ENCODE peak calls at places on chromosomes 11 and 22, in ten cellular contexts. One of them, this sample, is unnamed.

GRCh38 chr11:9838229-9838628 is 174.4 kb downstream of the SWAP70 start:
- DNase-seq in colonic mucosa: no peak
- DNase-seq in GOT3: no peak
- DNase-seq in AG09319: no peak
- DNase-seq in B cell: no peak
- DNase-seq in skeletal muscle cell: no peak
- DNase-seq in AG08396: no peak
- DNase-seq in amniotic stem cell: no peak
- DNase-seq in left ventricle myocardium inferior: no peak
- DNase-seq in K562: no peak
- DNase-seq in this sample: no peak

GRCh38 chr22:37169412-37169811 is 18.6 kb downstream of the C1QTNF6 start:
- DNase-seq in colonic mucosa: no peak
- DNase-seq in GOT3: no peak
- DNase-seq in AG09319: no peak
- DNase-seq in B cell: no peak
- DNase-seq in skeletal muscle cell: no peak
- DNase-seq in AG08396: no peak
- DNase-seq in amniotic stem cell: no peak
- DNase-seq in left ventricle myocardium inferior: no peak
- DNase-seq in K562: no peak
- DNase-seq in this sample: no peak

GRCh38 chr11:67626970-67627369 is 2.8 kb downstream of the NUDT8 start:
- DNase-seq in colonic mucosa: no peak
- DNase-seq in GOT3: no peak
- DNase-seq in AG09319: no peak
- DNase-seq in B cell: no peak
- DNase-seq in skeletal muscle cell: no peak
- DNase-seq in AG08396: no peak
- DNase-seq in amniotic stem cell: no peak
- DNase-seq in left ventricle myocardium inferior: no peak
- DNase-seq in K562: no peak
- DNase-seq in this sample: no peak

GRCh38 chr11:9906043-9906791 is 242.3 kb downstream of the SWAP70 start:
- DNase-seq in colonic mucosa: no peak
- DNase-seq in GOT3: no peak
- DNase-seq in AG09319: peak
- DNase-seq in B cell: no peak
- DNase-seq in skeletal muscle cell: peak
- DNase-seq in AG08396: peak
- DNase-seq in amniotic stem cell: peak
- DNase-seq in left ventricle myocardium inferior: no peak
- DNase-seq in K562: no peak
- DNase-seq in this sample: peak

GRCh38 chr22:39469326-39469680 is 12.5 kb downstream of the MGAT3 start:
- DNase-seq in colonic mucosa: no peak
- DNase-seq in GOT3: no peak
- DNase-seq in AG09319: no peak
- DNase-seq in B cell: no peak
- DNase-seq in skeletal muscle cell: no peak
- DNase-seq in AG08396: no peak
- DNase-seq in amniotic stem cell: no peak
- DNase-seq in left ventricle myocardium inferior: no peak
- DNase-seq in K562: no peak
- DNase-seq in this sample: no peak

GRCh38 chr11:61110255-61111059 is 8.2 kb downstream of the CD5 start:
- DNase-seq in colonic mucosa: no peak
- DNase-seq in GOT3: no peak
- DNase-seq in AG09319: no peak
- DNase-seq in B cell: no peak
- DNase-seq in skeletal muscle cell: no peak
- DNase-seq in AG08396: no peak
- DNase-seq in amniotic stem cell: no peak
- DNase-seq in left ventricle myocardium inferior: no peak
- DNase-seq in K562: no peak
- DNase-seq in this sample: no peak

GRCh38 chr11:3671334-3672254 is at the start of gene CHRNA10:
- DNase-seq in colonic mucosa: no peak
- DNase-seq in GOT3: no peak
- DNase-seq in AG09319: no peak
- DNase-seq in B cell: no peak
- DNase-seq in skeletal muscle cell: no peak
- DNase-seq in AG08396: no peak
- DNase-seq in amniotic stem cell: no peak
- DNase-seq in left ventricle myocardium inferior: no peak
- DNase-seq in K562: no peak
- DNase-seq in this sample: no peak

GRCh38 chr11:43580735-43581369 is 99.7 kb upstream of the HSD17B12 start:
- DNase-seq in colonic mucosa: no peak
- DNase-seq in GOT3: no peak
- DNase-seq in AG09319: no peak
- DNase-seq in B cell: no peak
- DNase-seq in skeletal muscle cell: no peak
- DNase-seq in AG08396: peak
- DNase-seq in amniotic stem cell: no peak
- DNase-seq in left ventricle myocardium inferior: no peak
- DNase-seq in K562: peak
- DNase-seq in this sample: peak

GRCh38 chr11:102780491-102780918 is at the start of gene MMP10:
- DNase-seq in colonic mucosa: no peak
- DNase-seq in GOT3: no peak
- DNase-seq in AG09319: no peak
- DNase-seq in B cell: no peak
- DNase-seq in skeletal muscle cell: no peak
- DNase-seq in AG08396: peak
- DNase-seq in amniotic stem cell: peak
- DNase-seq in left ventricle myocardium inferior: no peak
- DNase-seq in K562: no peak
- DNase-seq in this sample: peak

GRCh38 chr11:113286509-113287497 is 27.6 kb upstream of the TTC12 start:
- DNase-seq in colonic mucosa: no peak
- DNase-seq in GOT3: no peak
- DNase-seq in AG09319: no peak
- DNase-seq in B cell: no peak
- DNase-seq in skeletal muscle cell: peak
- DNase-seq in AG08396: no peak
- DNase-seq in amniotic stem cell: no peak
- DNase-seq in left ventricle myocardium inferior: no peak
- DNase-seq in K562: no peak
- DNase-seq in this sample: no peak

GRCh38 chr11:8652140-8652539 is 30.3 kb downstream of the TRIM66 start:
- DNase-seq in colonic mucosa: no peak
- DNase-seq in GOT3: no peak
- DNase-seq in AG09319: peak
- DNase-seq in B cell: no peak
- DNase-seq in skeletal muscle cell: peak
- DNase-seq in AG08396: peak
- DNase-seq in amniotic stem cell: peak
- DNase-seq in left ventricle myocardium inferior: no peak
- DNase-seq in K562: no peak
- DNase-seq in this sample: no peak

GRCh38 chr11:67277231-67277961 is 11.1 kb downstream of the GRK2 start:
- DNase-seq in colonic mucosa: peak
- DNase-seq in GOT3: no peak
- DNase-seq in AG09319: no peak
- DNase-seq in B cell: peak
- DNase-seq in skeletal muscle cell: no peak
- DNase-seq in AG08396: peak
- DNase-seq in amniotic stem cell: no peak
- DNase-seq in left ventricle myocardium inferior: peak
- DNase-seq in K562: peak
- DNase-seq in this sample: peak

GRCh38 chr22:18987765-18988164 is 51.7 kb upstream of the PRODH start:
- DNase-seq in colonic mucosa: peak
- DNase-seq in GOT3: no peak
- DNase-seq in AG09319: no peak
- DNase-seq in B cell: no peak
- DNase-seq in skeletal muscle cell: no peak
- DNase-seq in AG08396: peak
- DNase-seq in amniotic stem cell: no peak
- DNase-seq in left ventricle myocardium inferior: no peak
- DNase-seq in K562: peak
- DNase-seq in this sample: no peak

GRCh38 chr11:12179019-12179418 is 68.6 kb downstream of the MICAL2 start:
- DNase-seq in colonic mucosa: peak
- DNase-seq in GOT3: no peak
- DNase-seq in AG09319: no peak
- DNase-seq in B cell: no peak
- DNase-seq in skeletal muscle cell: no peak
- DNase-seq in AG08396: no peak
- DNase-seq in amniotic stem cell: no peak
- DNase-seq in left ventricle myocardium inferior: no peak
- DNase-seq in K562: no peak
- DNase-seq in this sample: no peak

GRCh38 chr22:41524809-41525449 is 19.3 kb downstream of the POLR3H start:
- DNase-seq in colonic mucosa: peak
- DNase-seq in GOT3: no peak
- DNase-seq in AG09319: no peak
- DNase-seq in B cell: peak
- DNase-seq in skeletal muscle cell: no peak
- DNase-seq in AG08396: no peak
- DNase-seq in amniotic stem cell: no peak
- DNase-seq in left ventricle myocardium inferior: no peak
- DNase-seq in K562: no peak
- DNase-seq in this sample: no peak

GRCh38 chr22:38935023-38935422 is 22.4 kb upstream of the APOBEC3A start:
- DNase-seq in colonic mucosa: peak
- DNase-seq in GOT3: no peak
- DNase-seq in AG09319: no peak
- DNase-seq in B cell: no peak
- DNase-seq in skeletal muscle cell: no peak
- DNase-seq in AG08396: no peak
- DNase-seq in amniotic stem cell: no peak
- DNase-seq in left ventricle myocardium inferior: peak
- DNase-seq in K562: no peak
- DNase-seq in this sample: no peak

GRCh38 chr22:23791737-23792645 is 5.2 kb downstream of the SMARCB1 start:
- DNase-seq in colonic mucosa: no peak
- DNase-seq in GOT3: no peak
- DNase-seq in AG09319: no peak
- DNase-seq in B cell: no peak
- DNase-seq in skeletal muscle cell: no peak
- DNase-seq in AG08396: no peak
- DNase-seq in amniotic stem cell: no peak
- DNase-seq in left ventricle myocardium inferior: no peak
- DNase-seq in K562: no peak
- DNase-seq in this sample: no peak

GRCh38 chr22:27881404-27881803 is 37.7 kb downstream of the PITPNB start:
- DNase-seq in colonic mucosa: no peak
- DNase-seq in GOT3: no peak
- DNase-seq in AG09319: no peak
- DNase-seq in B cell: no peak
- DNase-seq in skeletal muscle cell: no peak
- DNase-seq in AG08396: peak
- DNase-seq in amniotic stem cell: no peak
- DNase-seq in left ventricle myocardium inferior: peak
- DNase-seq in K562: no peak
- DNase-seq in this sample: no peak

GRCh38 chr11:128473631-128474030 is 113.7 kb downstream of the ETS1 start:
- DNase-seq in colonic mucosa: no peak
- DNase-seq in GOT3: no peak
- DNase-seq in AG09319: no peak
- DNase-seq in B cell: peak
- DNase-seq in skeletal muscle cell: no peak
- DNase-seq in AG08396: no peak
- DNase-seq in amniotic stem cell: no peak
- DNase-seq in left ventricle myocardium inferior: no peak
- DNase-seq in K562: no peak
- DNase-seq in this sample: peak

GRCh38 chr11:130899106-130899505 is 17.2 kb downstream of the SNX19 start:
- DNase-seq in colonic mucosa: no peak
- DNase-seq in GOT3: no peak
- DNase-seq in AG09319: no peak
- DNase-seq in B cell: no peak
- DNase-seq in skeletal muscle cell: no peak
- DNase-seq in AG08396: no peak
- DNase-seq in amniotic stem cell: no peak
- DNase-seq in left ventricle myocardium inferior: no peak
- DNase-seq in K562: no peak
- DNase-seq in this sample: no peak

GRCh38 chr11:2265854-2266585 is 4.4 kb downstream of the ASCL2 start:
- DNase-seq in colonic mucosa: peak
- DNase-seq in GOT3: no peak
- DNase-seq in AG09319: no peak
- DNase-seq in B cell: no peak
- DNase-seq in skeletal muscle cell: no peak
- DNase-seq in AG08396: no peak
- DNase-seq in amniotic stem cell: no peak
- DNase-seq in left ventricle myocardium inferior: no peak
- DNase-seq in K562: no peak
- DNase-seq in this sample: no peak

GRCh38 chr11:116792869-116793475 is 1.3 kb upstream of the APOA5 start:
- DNase-seq in colonic mucosa: no peak
- DNase-seq in GOT3: no peak
- DNase-seq in AG09319: no peak
- DNase-seq in B cell: no peak
- DNase-seq in skeletal muscle cell: peak
- DNase-seq in AG08396: peak
- DNase-seq in amniotic stem cell: peak
- DNase-seq in left ventricle myocardium inferior: no peak
- DNase-seq in K562: no peak
- DNase-seq in this sample: no peak

GRCh38 chr11:44527476-44527875 is 38.0 kb upstream of the CD82 start:
- DNase-seq in colonic mucosa: no peak
- DNase-seq in GOT3: no peak
- DNase-seq in AG09319: no peak
- DNase-seq in B cell: peak
- DNase-seq in skeletal muscle cell: no peak
- DNase-seq in AG08396: no peak
- DNase-seq in amniotic stem cell: no peak
- DNase-seq in left ventricle myocardium inferior: peak
- DNase-seq in K562: no peak
- DNase-seq in this sample: no peak

GRCh38 chr22:19289475-19290161 is 1.9 kb downstream of the CLTCL1 start:
- DNase-seq in colonic mucosa: no peak
- DNase-seq in GOT3: no peak
- DNase-seq in AG09319: no peak
- DNase-seq in B cell: no peak
- DNase-seq in skeletal muscle cell: peak
- DNase-seq in AG08396: peak
- DNase-seq in amniotic stem cell: no peak
- DNase-seq in left ventricle myocardium inferior: no peak
- DNase-seq in K562: peak
- DNase-seq in this sample: no peak

GRCh38 chr22:24141586-24141985 is 39.7 kb upstream of the SUSD2 start:
- DNase-seq in colonic mucosa: no peak
- DNase-seq in GOT3: no peak
- DNase-seq in AG09319: no peak
- DNase-seq in B cell: no peak
- DNase-seq in skeletal muscle cell: no peak
- DNase-seq in AG08396: peak
- DNase-seq in amniotic stem cell: no peak
- DNase-seq in left ventricle myocardium inferior: no peak
- DNase-seq in K562: no peak
- DNase-seq in this sample: no peak

GRCh38 chr11:64086263-64086938 is 50.7 kb downstream of the FLRT1 start:
- DNase-seq in colonic mucosa: peak
- DNase-seq in GOT3: no peak
- DNase-seq in AG09319: peak
- DNase-seq in B cell: no peak
- DNase-seq in skeletal muscle cell: peak
- DNase-seq in AG08396: peak
- DNase-seq in amniotic stem cell: no peak
- DNase-seq in left ventricle myocardium inferior: peak
- DNase-seq in K562: no peak
- DNase-seq in this sample: no peak

GRCh38 chr11:28482666-28483065 is 374.5 kb downstream of the METTL15 start:
- DNase-seq in colonic mucosa: no peak
- DNase-seq in GOT3: no peak
- DNase-seq in AG09319: no peak
- DNase-seq in B cell: no peak
- DNase-seq in skeletal muscle cell: no peak
- DNase-seq in AG08396: no peak
- DNase-seq in amniotic stem cell: no peak
- DNase-seq in left ventricle myocardium inferior: no peak
- DNase-seq in K562: no peak
- DNase-seq in this sample: no peak

GRCh38 chr11:57460017-57460755 is at the start of gene RTN4RL2:
- DNase-seq in colonic mucosa: peak
- DNase-seq in GOT3: no peak
- DNase-seq in AG09319: no peak
- DNase-seq in B cell: peak
- DNase-seq in skeletal muscle cell: no peak
- DNase-seq in AG08396: peak
- DNase-seq in amniotic stem cell: no peak
- DNase-seq in left ventricle myocardium inferior: peak
- DNase-seq in K562: peak
- DNase-seq in this sample: no peak

This sample was measured in dermis microvascular lymphatic vessel endothelial cell.